ENCODE peak calls at places on chromosome 11, in five cellular contexts. U, J, T, S and K are unnamed samples.

GRCh38 chr11:129090056-129090455 is 102.1 kb downstream of the ARHGAP32 start:
- DNase-seq in U (no peak), J (peak; percentile 15), T (peak; percentile 10), S (peak; percentile 85), K (no peak)

GRCh38 chr11:97754976-97755375 is 1265.8 kb upstream of the CNTN5 start:
- DNase-seq in U (no peak), J (no peak), T (no peak), S (peak; percentile 34), K (no peak)

GRCh38 chr11:115238086-115238485 is 266.1 kb downstream of the CADM1 start:
- DNase-seq in U (no peak), J (no peak), T (no peak), S (no peak), K (no peak)

GRCh38 chr11:128956401-128957203 is 13.9 kb upstream of the TP53AIP1 start:
- DNase-seq in U (peak; percentile 7), J (peak; percentile 40), T (peak; percentile 78), S (peak; percentile 81), K (peak; percentile 59)

GRCh38 chr11:396511-396947 is 2.5 kb downstream of the PKP3 start:
- DNase-seq in U (no peak), J (no peak), T (peak; percentile 20), S (peak; percentile 36), K (peak; percentile 43)

GRCh38 chr11:776459-777287 is 614 bp downstream of the GATD1 start:
- DNase-seq in U (no peak), J (no peak), T (peak; percentile 36), S (peak; percentile 34), K (peak; percentile 39)

GRCh38 chr11:76279038-76279437 is 72.7 kb upstream of the WNT11 start:
- DNase-seq in U (no peak), J (no peak), T (no peak), S (no peak), K (no peak)

GRCh38 chr11:64285885-64286800 is 495 bp downstream of the GPR137 start:
- DNase-seq in U (no peak), J (no peak), T (no peak), S (no peak), K (no peak)

GRCh38 chr11:36195496-36196346 is 93.5 kb downstream of the COMMD9 start:
- DNase-seq in U (no peak), J (no peak), T (peak; percentile 33), S (peak; percentile 43), K (no peak)

GRCh38 chr11:1341928-1342524 is 32.6 kb upstream of the TOLLIP start:
- DNase-seq in U (no peak), J (no peak), T (peak; percentile 67), S (peak; percentile 53), K (no peak)

GRCh38 chr11:58912124-58912523 is 27.2 kb upstream of the GLYATL1 start:
- DNase-seq in U (no peak), J (no peak), T (no peak), S (no peak), K (no peak)

GRCh38 chr11:34266090-34266912 is 91.5 kb downstream of the ABTB2 start:
- DNase-seq in U (no peak), J (no peak), T (peak; percentile 94), S (peak; percentile 91), K (no peak)

GRCh38 chr11:6655020-6655789 is 404 bp downstream of the DCHS1 start:
- DNase-seq in U (no peak), J (no peak), T (no peak), S (no peak), K (no peak)

GRCh38 chr11:729492-730074 is 17.7 kb upstream of the TALDO1 start:
- DNase-seq in U (no peak), J (no peak), T (no peak), S (no peak), K (no peak)

DNA sequence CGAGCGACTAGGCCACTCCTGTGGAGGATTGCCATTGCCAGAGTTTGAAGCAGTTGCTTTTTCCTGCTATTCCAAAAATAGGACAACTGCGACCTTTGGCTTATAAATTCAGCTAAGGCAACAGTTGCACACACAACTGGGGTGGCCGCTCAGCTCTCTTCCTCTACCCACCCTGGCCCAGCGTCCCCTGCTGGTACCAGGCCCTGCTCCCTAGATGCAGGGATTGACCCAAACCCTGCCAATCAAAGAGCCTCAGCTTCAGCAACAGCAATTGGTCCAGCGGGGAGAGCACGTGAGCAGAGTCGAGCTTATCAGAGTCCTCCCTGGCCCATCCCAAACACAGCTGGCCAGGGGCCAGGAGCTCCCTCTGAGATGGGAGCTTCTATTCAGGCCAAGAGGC is 22.0 kb upstream of the CABP2 start:
- DNase-seq in U (no peak), J (no peak), T (no peak), S (no peak), K (no peak)
- TF ChIP-seq CTCF in U (no peak), J (no peak), T (no peak), S (no peak), K (no peak)

GRCh38 chr11:73315288-73316020 is 7.4 kb downstream of the ARHGEF17 start:
- DNase-seq in U (no peak), J (no peak), T (no peak), S (no peak), K (no peak)

GRCh38 chr11:73317803-73318202 is 9.7 kb downstream of the ARHGEF17 start:
- DNase-seq in U (no peak), J (no peak), T (no peak), S (peak; percentile 33), K (no peak)

GRCh38 chr11:73316422-73316821 is 8.3 kb downstream of the ARHGEF17 start:
- DNase-seq in U (no peak), J (no peak), T (no peak), S (no peak), K (no peak)

GRCh38 chr11:73318501-73319011 is 10.5 kb downstream of the ARHGEF17 start:
- DNase-seq in U (no peak), J (no peak), T (no peak), S (peak; percentile 44), K (no peak)

DNA sequence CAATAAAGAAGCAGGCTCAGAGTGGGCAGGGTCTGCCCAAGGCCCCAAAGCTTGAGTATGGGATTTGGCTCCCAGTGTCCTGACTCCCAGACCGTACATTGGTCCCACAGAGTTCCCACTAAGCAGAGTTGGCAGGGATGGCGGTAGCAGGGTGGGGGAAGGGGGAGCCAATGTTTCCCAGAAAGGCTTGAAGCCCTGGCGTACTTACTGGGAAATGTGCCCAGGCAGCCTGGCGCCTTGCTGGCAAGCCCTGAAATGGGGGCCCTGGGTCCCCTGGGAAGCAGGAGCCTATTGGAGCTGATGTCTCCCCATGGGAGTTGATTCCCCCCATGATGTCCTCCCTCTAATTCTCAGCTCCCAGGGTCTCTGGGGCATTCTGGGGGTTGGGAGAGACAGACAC is 9.3 kb downstream of the ARHGEF17 start:
- DNase-seq in U (no peak), J (no peak), T (no peak), S (no peak), K (no peak)
- TF ChIP-seq CTCF in U (no peak), J (no peak), T (no peak), S (no peak), K (no peak)

GRCh38 chr11:120752668-120753067 is 241.1 kb downstream of the GRIK4 start:
- DNase-seq in U (no peak), J (no peak), T (no peak), S (no peak), K (peak; percentile 4)

GRCh38 chr11:120751550-120751949 is 240.0 kb downstream of the GRIK4 start:
- DNase-seq in U (no peak), J (no peak), T (no peak), S (no peak), K (peak; percentile 6)

GRCh38 chr11:120759046-120759445 is 247.5 kb downstream of the GRIK4 start:
- DNase-seq in U (no peak), J (no peak), T (no peak), S (peak; percentile 11), K (no peak)

DNA sequence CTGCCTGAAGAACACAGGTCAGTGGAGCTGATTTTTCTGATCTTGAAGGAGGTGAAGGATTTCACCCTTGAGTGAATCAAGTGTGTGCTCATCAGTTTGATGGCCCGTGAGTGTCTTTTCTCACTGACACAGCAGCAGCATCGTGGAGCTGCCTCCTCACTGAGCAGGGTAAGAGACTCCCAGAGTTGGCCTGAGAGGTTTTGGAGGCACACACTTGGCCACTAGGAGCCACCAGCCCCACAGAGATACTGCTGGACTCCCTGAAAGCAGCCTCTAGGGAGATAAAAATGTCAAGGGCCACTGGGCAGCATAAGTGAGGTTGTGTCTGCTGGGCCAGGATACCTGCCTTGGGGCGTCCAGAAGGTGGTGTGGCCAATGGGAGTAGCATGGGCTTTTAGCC is 245.4 kb downstream of the GRIK4 start:
- DNase-seq in U (no peak), J (no peak), T (no peak), S (no peak), K (no peak)
- TF ChIP-seq CTCF in U (no peak), J (no peak), T (no peak), S (no peak), K (no peak)

GRCh38 chr11:22474621-22475020 is 136.4 kb downstream of the SLC17A6 start:
- DNase-seq in U (no peak), J (no peak), T (no peak), S (no peak), K (no peak)

GRCh38 chr11:22471405-22471804 is 133.2 kb downstream of the SLC17A6 start:
- DNase-seq in U (no peak), J (no peak), T (no peak), S (no peak), K (no peak)

GRCh38 chr11:22467741-22468140 is 129.6 kb downstream of the SLC17A6 start:
- DNase-seq in U (no peak), J (no peak), T (no peak), S (no peak), K (no peak)

GRCh38 chr11:22476589-22476988 is 138.4 kb downstream of the SLC17A6 start:
- DNase-seq in U (no peak), J (no peak), T (no peak), S (no peak), K (no peak)

GRCh38 chr11:22472306-22472705 is 134.1 kb downstream of the SLC17A6 start:
- DNase-seq in U (no peak), J (no peak), T (no peak), S (peak; percentile 16), K (no peak)
- TF ChIP-seq CTCF in U (no peak), J (peak; percentile 54), T (no peak), S (peak; percentile 38), K (no peak)